ENCODE peak calls at places on chromosome 2, in five cellular contexts. One of them, this sample, is unnamed.

GRCh38 chr2:195445639-195446038 is 211.4 kb upstream of the SLC39A10 start:
- DNase-seq in ascending aorta: no peak
- DNase-seq in A673: no peak
- DNase-seq in breast epithelium: no peak
- DNase-seq in cardiac fibroblast: peak; percentile 34
- DNase-seq in this sample: peak; percentile 3

GRCh38 chr2:180208841-180209240 is 201.7 kb upstream of the CWC22 start:
- DNase-seq in ascending aorta: no peak
- DNase-seq in A673: peak; percentile 12
- DNase-seq in breast epithelium: no peak
- DNase-seq in cardiac fibroblast: peak; percentile 54
- DNase-seq in this sample: no peak

GRCh38 chr2:216006164-216006663 is 7.1 kb downstream of the MREG start:
- DNase-seq in ascending aorta: no peak
- DNase-seq in A673: peak; percentile 34
- DNase-seq in breast epithelium: peak; percentile 83
- DNase-seq in cardiac fibroblast: peak; percentile 48
- DNase-seq in this sample: no peak

GRCh38 chr2:52775674-52776073 is 991.9 kb upstream of the CHAC2 start:
- DNase-seq in ascending aorta: no peak
- DNase-seq in A673: no peak
- DNase-seq in breast epithelium: no peak
- DNase-seq in cardiac fibroblast: no peak
- DNase-seq in this sample: no peak

GRCh38 chr2:47771211-47771610 is 11.7 kb upstream of the MSH6 start:
- DNase-seq in ascending aorta: no peak
- DNase-seq in A673: peak; percentile 71
- DNase-seq in breast epithelium: no peak
- DNase-seq in cardiac fibroblast: peak; percentile 99
- DNase-seq in this sample: peak; percentile 73

GRCh38 chr2:105775809-105776559 is 31.3 kb downstream of the NCK2 start:
- DNase-seq in ascending aorta: no peak
- DNase-seq in A673: no peak
- DNase-seq in breast epithelium: no peak
- DNase-seq in cardiac fibroblast: no peak
- DNase-seq in this sample: no peak

GRCh38 chr2:238920601-238921001 is 72.7 kb downstream of the TWIST2 start:
- DNase-seq in ascending aorta: peak; percentile 28
- DNase-seq in A673: no peak
- DNase-seq in breast epithelium: no peak
- DNase-seq in cardiac fibroblast: no peak
- DNase-seq in this sample: no peak

GRCh38 chr2:20573611-20574422 is 77.1 kb downstream of the HS1BP3 start:
- DNase-seq in ascending aorta: no peak
- DNase-seq in A673: peak; percentile 12
- DNase-seq in breast epithelium: peak; percentile 56
- DNase-seq in cardiac fibroblast: peak; percentile 60
- DNase-seq in this sample: no peak

GRCh38 chr2:3489449-3490115 is 29.7 kb downstream of the ADI1 start:
- DNase-seq in ascending aorta: peak; percentile 58
- DNase-seq in A673: no peak
- DNase-seq in breast epithelium: no peak
- DNase-seq in cardiac fibroblast: no peak
- DNase-seq in this sample: no peak

GRCh38 chr2:29115797-29116781 is 874 bp downstream of the CLIP4 start:
- DNase-seq in ascending aorta: peak; percentile 81
- DNase-seq in A673: peak; percentile 73
- DNase-seq in breast epithelium: peak; percentile 68
- DNase-seq in cardiac fibroblast: peak; percentile 87
- DNase-seq in this sample: peak; percentile 45

GRCh38 chr2:23434721-23435121 is 49.7 kb downstream of the KLHL29 start:
- DNase-seq in ascending aorta: peak; percentile 52
- DNase-seq in A673: no peak
- DNase-seq in breast epithelium: no peak
- DNase-seq in cardiac fibroblast: no peak
- DNase-seq in this sample: no peak

GRCh38 chr2:99618579-99619097 is 128.8 kb upstream of the REV1 start:
- DNase-seq in ascending aorta: no peak
- DNase-seq in A673: no peak
- DNase-seq in breast epithelium: no peak
- DNase-seq in cardiac fibroblast: no peak
- DNase-seq in this sample: no peak

GRCh38 chr2:173851256-173851655 is 113.9 kb downstream of the SP3 start:
- DNase-seq in ascending aorta: peak; percentile 93
- DNase-seq in A673: no peak
- DNase-seq in breast epithelium: no peak
- DNase-seq in cardiac fibroblast: peak; percentile 31
- DNase-seq in this sample: peak; percentile 39

GRCh38 chr2:179193759-179194394 is 70.8 kb downstream of the SESTD1 start:
- DNase-seq in ascending aorta: no peak
- DNase-seq in A673: no peak
- DNase-seq in breast epithelium: no peak
- DNase-seq in cardiac fibroblast: no peak
- DNase-seq in this sample: no peak
- TF ChIP-seq CTCF in ascending aorta: no peak
- TF ChIP-seq CTCF in A673: no peak
- TF ChIP-seq CTCF in breast epithelium: no peak
- TF ChIP-seq CTCF in cardiac fibroblast: no peak
- TF ChIP-seq CTCF in this sample: no peak

GRCh38 chr2:121816797-121817196 is 61.3 kb downstream of the TSN start:
- DNase-seq in ascending aorta: no peak
- DNase-seq in A673: no peak
- DNase-seq in breast epithelium: no peak
- DNase-seq in cardiac fibroblast: no peak
- DNase-seq in this sample: no peak

GRCh38 chr2:121821476-121822158 is 66.2 kb downstream of the TSN start:
- DNase-seq in ascending aorta: no peak
- DNase-seq in A673: no peak
- DNase-seq in breast epithelium: no peak
- DNase-seq in cardiac fibroblast: peak; percentile 6
- DNase-seq in this sample: no peak

GRCh38 chr2:121815216-121815615 is 59.8 kb downstream of the TSN start:
- DNase-seq in ascending aorta: no peak
- DNase-seq in A673: no peak
- DNase-seq in breast epithelium: no peak
- DNase-seq in cardiac fibroblast: no peak
- DNase-seq in this sample: no peak

GRCh38 chr2:121819846-121820245 is 64.4 kb downstream of the TSN start:
- DNase-seq in ascending aorta: no peak
- DNase-seq in A673: no peak
- DNase-seq in breast epithelium: no peak
- DNase-seq in cardiac fibroblast: no peak
- DNase-seq in this sample: no peak

DNA sequence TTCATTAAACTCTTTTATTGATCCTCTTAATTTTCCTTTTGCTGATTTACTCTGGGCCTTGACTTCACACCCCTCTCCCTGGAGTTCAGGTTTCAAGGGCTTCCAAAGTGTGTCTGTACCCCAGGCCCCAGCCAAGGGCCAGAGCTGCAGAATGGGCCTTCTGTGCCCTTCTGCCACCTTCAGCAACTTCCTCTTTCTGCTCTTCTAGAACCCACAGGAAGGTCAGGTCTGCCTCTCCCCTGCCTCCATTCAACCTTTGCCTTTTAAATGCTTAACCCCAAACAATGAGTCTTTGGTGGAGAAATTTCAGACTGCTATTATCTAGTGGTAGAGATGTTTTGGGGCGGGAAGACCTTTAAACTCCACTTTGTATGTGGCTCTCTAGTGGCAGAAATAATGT is 63.1 kb downstream of the TSN start:
- DNase-seq in ascending aorta: no peak
- DNase-seq in A673: no peak
- DNase-seq in breast epithelium: no peak
- DNase-seq in cardiac fibroblast: no peak
- DNase-seq in this sample: no peak
- H3K4me3 ChIP-seq in ascending aorta: no peak overlapping the region
- H3K4me3 ChIP-seq in A673: no peak overlapping the region
- H3K4me3 ChIP-seq in breast epithelium: no peak overlapping the region
- H3K4me3 ChIP-seq in cardiac fibroblast: no peak overlapping the region
- H3K4me3 ChIP-seq in this sample: no peak overlapping the region

DNA sequence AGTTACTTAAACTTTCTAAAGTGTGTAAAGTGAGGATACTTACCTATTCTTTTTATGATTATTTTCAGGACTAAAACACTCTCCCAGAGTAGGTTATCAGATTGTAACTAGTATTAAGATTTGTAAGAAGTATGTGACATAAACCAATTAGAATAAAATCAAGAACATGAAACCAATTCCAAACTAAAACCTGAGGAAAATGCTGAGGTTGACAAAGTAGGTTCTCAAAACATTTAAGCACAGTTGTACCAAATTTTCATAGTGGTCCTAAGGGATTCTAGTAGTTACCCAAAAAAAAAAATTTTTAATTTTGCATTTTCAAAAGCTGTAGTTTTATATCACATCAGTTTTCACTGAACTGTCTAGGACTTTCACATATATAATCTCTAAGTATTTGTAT is 157.3 kb downstream of the MEMO1 start:
- DNase-seq in ascending aorta: no peak
- DNase-seq in A673: no peak
- DNase-seq in breast epithelium: no peak
- DNase-seq in cardiac fibroblast: no peak
- DNase-seq in this sample: no peak
- TF ChIP-seq CTCF in ascending aorta: no peak
- TF ChIP-seq CTCF in A673: no peak
- TF ChIP-seq CTCF in breast epithelium: no peak
- TF ChIP-seq CTCF in cardiac fibroblast: no peak
- TF ChIP-seq CTCF in this sample: no peak

DNA sequence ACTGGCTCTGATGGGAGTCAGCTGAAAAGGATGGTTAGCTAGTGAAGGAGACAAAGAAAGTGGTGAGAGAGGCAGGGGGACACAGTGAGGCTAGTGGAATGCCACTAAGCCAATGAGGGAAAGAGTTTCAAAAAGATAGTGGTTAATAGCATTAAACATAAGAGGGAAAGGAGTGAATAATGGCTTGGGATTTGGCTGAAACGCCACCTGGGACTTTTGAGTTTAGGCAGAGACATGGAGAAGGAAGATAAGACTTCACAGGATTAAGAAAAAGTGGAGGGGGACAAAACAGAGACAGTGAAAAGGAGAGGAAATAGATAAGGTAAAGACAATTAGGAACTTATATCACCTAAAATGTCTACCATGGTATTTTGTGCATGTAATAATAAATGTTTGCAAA is 6.9 kb downstream of the CD28 start:
- DNase-seq in ascending aorta: no peak
- DNase-seq in A673: no peak
- DNase-seq in breast epithelium: no peak
- DNase-seq in cardiac fibroblast: no peak
- DNase-seq in this sample: no peak
- H3K4me3 ChIP-seq in ascending aorta: no peak overlapping the region
- H3K4me3 ChIP-seq in A673: no peak overlapping the region
- H3K4me3 ChIP-seq in breast epithelium: no peak overlapping the region
- H3K4me3 ChIP-seq in cardiac fibroblast: no peak overlapping the region
- H3K4me3 ChIP-seq in this sample: no peak overlapping the region

DNA sequence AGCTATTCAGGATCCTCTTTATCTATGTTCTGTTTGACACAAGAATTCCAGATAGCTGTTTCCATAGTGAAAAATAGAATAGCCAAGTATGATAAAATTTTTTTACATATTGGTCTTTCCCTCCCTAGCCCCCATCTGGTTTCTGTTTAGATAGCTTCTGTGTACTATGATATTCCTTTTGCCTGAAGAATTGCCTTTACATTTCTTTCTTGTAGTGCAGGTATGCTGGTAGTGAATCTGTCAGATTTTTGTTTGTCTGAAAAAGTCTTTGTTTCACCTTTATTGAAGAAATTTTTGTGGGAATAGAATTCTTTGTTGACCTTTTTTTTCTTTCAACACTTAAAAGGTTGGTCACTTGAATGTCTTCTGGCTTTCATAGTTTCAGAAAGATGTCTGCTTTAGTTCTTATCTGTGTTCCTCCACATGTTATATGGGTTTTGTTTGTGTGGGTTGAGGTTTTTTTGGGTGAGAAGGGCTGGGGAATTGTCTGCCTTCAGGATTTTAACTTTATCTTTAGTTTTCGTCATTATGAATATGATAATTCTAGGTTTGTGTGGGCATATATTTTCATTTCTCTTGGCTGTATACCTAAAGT is 29.9 kb upstream of the FBLN7 start:
- DNase-seq in ascending aorta: no peak
- DNase-seq in A673: no peak
- DNase-seq in breast epithelium: no peak
- DNase-seq in cardiac fibroblast: no peak
- DNase-seq in this sample: no peak
- TF ChIP-seq CTCF in ascending aorta: no peak
- TF ChIP-seq CTCF in A673: no peak
- TF ChIP-seq CTCF in breast epithelium: no peak
- TF ChIP-seq CTCF in cardiac fibroblast: no peak
- TF ChIP-seq CTCF in this sample: no peak

GRCh38 chr2:41911033-41911432 is 136.8 kb upstream of the PKDCC start:
- DNase-seq in ascending aorta: no peak
- DNase-seq in A673: no peak
- DNase-seq in breast epithelium: no peak
- DNase-seq in cardiac fibroblast: no peak
- DNase-seq in this sample: no peak

GRCh38 chr2:41913921-41914609 is 133.8 kb upstream of the PKDCC start:
- DNase-seq in ascending aorta: no peak
- DNase-seq in A673: no peak
- DNase-seq in breast epithelium: no peak
- DNase-seq in cardiac fibroblast: no peak
- DNase-seq in this sample: no peak

GRCh38 chr2:41913311-41913710 is 134.5 kb upstream of the PKDCC start:
- DNase-seq in ascending aorta: no peak
- DNase-seq in A673: no peak
- DNase-seq in breast epithelium: no peak
- DNase-seq in cardiac fibroblast: no peak
- DNase-seq in this sample: no peak

GRCh38 chr2:41912337-41912736 is 135.5 kb upstream of the PKDCC start:
- DNase-seq in ascending aorta: no peak
- DNase-seq in A673: no peak
- DNase-seq in breast epithelium: no peak
- DNase-seq in cardiac fibroblast: no peak
- DNase-seq in this sample: no peak

GRCh38 chr2:41912766-41913165 is 135.1 kb upstream of the PKDCC start:
- DNase-seq in ascending aorta: no peak
- DNase-seq in A673: no peak
- DNase-seq in breast epithelium: no peak
- DNase-seq in cardiac fibroblast: no peak
- DNase-seq in this sample: no peak
- H3K4me3 ChIP-seq in ascending aorta: no peak overlapping the region
- H3K4me3 ChIP-seq in A673: no peak overlapping the region
- H3K4me3 ChIP-seq in breast epithelium: no peak overlapping the region
- H3K4me3 ChIP-seq in cardiac fibroblast: no peak overlapping the region
- H3K4me3 ChIP-seq in this sample: no peak overlapping the region

GRCh38 chr2:233638836-233639235 is 2.6 kb downstream of the UGT1A10 start:
- DNase-seq in ascending aorta: no peak
- DNase-seq in A673: no peak
- DNase-seq in breast epithelium: no peak
- DNase-seq in cardiac fibroblast: no peak
- DNase-seq in this sample: no peak

GRCh38 chr2:233639860-233640259 is 3.6 kb downstream of the UGT1A10 start:
- DNase-seq in ascending aorta: no peak
- DNase-seq in A673: no peak
- DNase-seq in breast epithelium: no peak
- DNase-seq in cardiac fibroblast: no peak
- DNase-seq in this sample: no peak

DNA sequence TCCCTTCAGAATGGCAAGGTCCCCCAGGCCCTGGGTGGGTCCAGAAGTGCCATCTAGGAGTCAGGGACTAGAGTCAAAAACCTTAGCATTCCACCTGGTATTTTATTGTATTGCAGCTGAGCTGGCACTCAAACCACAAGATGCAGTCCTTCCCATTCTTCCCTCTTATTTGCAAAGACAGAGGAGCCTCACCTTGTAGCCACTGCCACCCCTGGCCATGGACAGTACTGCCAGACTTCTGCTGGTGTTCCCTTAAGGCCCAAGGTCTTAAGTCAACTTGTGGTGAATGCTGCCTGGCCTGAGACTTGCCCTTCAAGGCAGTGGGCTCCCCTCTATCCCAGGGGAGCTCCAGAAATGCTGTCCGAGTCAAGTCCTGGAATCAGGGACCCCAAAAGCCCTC is 6.9 kb downstream of the UGT1A10 start:
- DNase-seq in ascending aorta: no peak
- DNase-seq in A673: no peak
- DNase-seq in breast epithelium: no peak
- DNase-seq in cardiac fibroblast: peak; percentile 24
- DNase-seq in this sample: no peak
- TF ChIP-seq CTCF in ascending aorta: no peak
- TF ChIP-seq CTCF in A673: no peak
- TF ChIP-seq CTCF in breast epithelium: no peak
- TF ChIP-seq CTCF in cardiac fibroblast: peak; percentile 32
- TF ChIP-seq CTCF in this sample: peak; percentile 18